ENCODE peak calls at places on chromosomes 4 and X, in five cellular contexts. Y, G, D, I and H are unnamed samples.

GRCh38 chr4:153322791-153323190 is 21.7 kb upstream of the MND1 start:
- DNase-seq in Y (no peak), G (no peak), D (no peak), I (no peak), H (no peak)

GRCh38 chrX:57516491-57516890 is 75.3 kb upstream of the ZXDB start:
- DNase-seq in Y (no peak), G (no peak), D (no peak), I (no peak), H (no peak)

GRCh38 chrX:120251471-120252011 is 929 bp downstream of the ZBTB33 start:
- DNase-seq in Y (no peak), G (peak), D (no peak), I (no peak), H (peak)

GRCh38 chrX:15619053-15619772 is 18.5 kb upstream of the ACE2 start:
- DNase-seq in Y (no peak), G (no peak), D (no peak), I (no peak), H (no peak)

GRCh38 chrX:108736509-108737479 is at the start of gene IRS4:
- DNase-seq in Y (peak), G (peak), D (no peak), I (peak), H (peak)

GRCh38 chrX:100829730-100830129 is 9.5 kb downstream of the CSTF2 start:
- DNase-seq in Y (no peak), G (no peak), D (peak), I (no peak), H (no peak)

GRCh38 chr4:72136429-72136828 is 104.6 kb downstream of the NPFFR2 start:
- DNase-seq in Y (peak), G (no peak), D (no peak), I (no peak), H (no peak)

GRCh38 chrX:107551546-107551945 is 76.8 kb upstream of the PRPS1 start:
- DNase-seq in Y (no peak), G (no peak), D (no peak), I (no peak), H (no peak)

GRCh38 chr4:159267940-159268327 is 165.1 kb downstream of the RAPGEF2 start:
- DNase-seq in Y (no peak), G (no peak), D (no peak), I (no peak), H (no peak)

GRCh38 chrX:1763294-1763693 is 148.4 kb downstream of the ASMT start:
- DNase-seq in Y (no peak), G (no peak), D (no peak), I (no peak), H (no peak)

GRCh38 chrX:68186552-68187262 is 246.6 kb downstream of the OPHN1 start:
- DNase-seq in Y (no peak), G (no peak), D (no peak), I (no peak), H (no peak)

GRCh38 chr4:106584590-106584989 is 216.0 kb upstream of the GIMD1 start:
- DNase-seq in Y (no peak), G (no peak), D (no peak), I (no peak), H (no peak)

GRCh38 chr4:143389543-143390195 is 53.0 kb downstream of the GAB1 start:
- DNase-seq in Y (no peak), G (peak), D (no peak), I (no peak), H (no peak)

GRCh38 chr4:17535906-17536305 is 20.9 kb downstream of the CLRN2 start:
- DNase-seq in Y (no peak), G (peak), D (no peak), I (no peak), H (no peak)

GRCh38 chr4:140308366-140309123 is 64.9 kb upstream of the SCOC start:
- DNase-seq in Y (no peak), G (no peak), D (no peak), I (no peak), H (no peak)

GRCh38 chrX:78314561-78314960 is 12.8 kb downstream of the CYSLTR1 start:
- DNase-seq in Y (no peak), G (no peak), D (no peak), I (no peak), H (no peak)

GRCh38 chrX:54920610-54921426 is at the start of gene TRO:
- DNase-seq in Y (peak), G (no peak), D (no peak), I (peak), H (peak)

GRCh38 chr4:169810325-169811323 is 52.9 kb upstream of the HPF1 start:
- DNase-seq in Y (peak), G (peak), D (peak), I (no peak), H (peak)

GRCh38 chr4:101040776-101041175 is 306.6 kb downstream of the PPP3CA start:
- DNase-seq in Y (no peak), G (no peak), D (no peak), I (no peak), H (no peak)

GRCh38 chrX:39258331-39258730 is 457.1 kb downstream of the MID1IP1 start:
- DNase-seq in Y (no peak), G (no peak), D (no peak), I (no peak), H (no peak)

GRCh38 chr4:22389240-22389871 is 126.5 kb downstream of the ADGRA3 start:
- DNase-seq in Y (peak), G (peak), D (no peak), I (no peak), H (peak)

GRCh38 chrX:69144854-69145253 is 20.4 kb downstream of the PJA1 start:
- DNase-seq in Y (no peak), G (no peak), D (no peak), I (no peak), H (no peak)

GRCh38 chr4:25694466-25694865 is 38.8 kb downstream of the SLC34A2 start:
- DNase-seq in Y (no peak), G (no peak), D (no peak), I (no peak), H (no peak)

GRCh38 chrX:12702509-12703091 is 88.6 kb upstream of the PRPS2 start:
- DNase-seq in Y (peak), G (peak), D (no peak), I (peak), H (peak)

GRCh38 chrX:141175786-141176185 is 1.1 kb downstream of the LDOC1 start:
- DNase-seq in Y (no peak), G (no peak), D (no peak), I (no peak), H (no peak)

GRCh38 chr4:120926358-120927025 is 4.0 kb upstream of the PRDM5 start:
- DNase-seq in Y (no peak), G (no peak), D (no peak), I (no peak), H (no peak)

GRCh38 chr4:120922390-120923200 is at the start of gene PRDM5:
- DNase-seq in Y (peak), G (no peak), D (no peak), I (peak), H (peak)

GRCh38 chr4:120923201-120923522 is 636 bp upstream of the PRDM5 start:
- DNase-seq in Y (no peak), G (no peak), D (no peak), I (no peak), H (no peak)

GRCh38 chr4:120927758-120928409 is 5.4 kb upstream of the PRDM5 start:
- DNase-seq in Y (no peak), G (no peak), D (no peak), I (no peak), H (no peak)

DNA sequence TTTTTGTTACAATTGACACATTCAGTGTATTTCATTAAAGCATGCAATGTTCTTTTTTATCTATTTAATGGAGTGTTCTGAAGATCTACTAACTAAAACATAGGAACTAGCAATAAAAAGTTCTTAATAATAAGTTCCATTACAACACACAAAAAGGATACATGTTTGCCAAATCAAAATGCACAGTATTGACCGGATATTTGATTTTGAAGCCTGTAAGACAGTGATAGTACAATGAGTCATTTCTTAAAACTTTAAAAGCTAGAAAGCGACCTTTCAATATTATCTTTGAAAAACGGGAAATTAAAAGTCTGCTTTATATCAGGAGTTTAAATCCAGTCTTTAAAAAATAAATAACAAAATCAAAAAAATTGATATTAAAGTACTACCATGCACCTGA is 2.4 kb upstream of the PRDM5 start:
- DNase-seq in Y (no peak), G (no peak), D (no peak), I (no peak), H (no peak)
- TF ChIP-seq SUZ12 in Y (no peak), G (no peak), D (no peak), I (no peak), H (no peak)

DNA sequence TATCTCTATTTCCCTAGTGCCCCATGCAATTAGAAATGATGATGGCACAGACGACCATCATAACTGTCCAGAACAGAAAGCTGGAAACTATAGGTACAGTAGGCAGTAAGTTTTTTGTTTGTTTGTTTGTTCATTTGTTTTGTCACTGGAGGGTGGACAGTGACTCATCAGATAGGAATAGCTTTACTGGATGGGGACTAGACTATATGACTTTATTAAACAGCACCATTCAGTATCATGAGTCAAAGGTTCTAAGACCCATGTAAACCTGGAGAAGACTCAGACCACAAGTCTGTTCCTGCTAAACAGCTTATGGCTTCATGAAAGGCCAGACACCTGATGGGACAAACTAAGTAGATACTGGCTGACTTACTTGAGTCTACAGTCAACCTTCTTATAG is 38.4 kb downstream of the PLAC1 start:
- DNase-seq in Y (no peak), G (no peak), D (no peak), I (no peak), H (no peak)
- TF ChIP-seq SUZ12 in Y (no peak), G (no peak), D (no peak), I (no peak), H (no peak)

DNA sequence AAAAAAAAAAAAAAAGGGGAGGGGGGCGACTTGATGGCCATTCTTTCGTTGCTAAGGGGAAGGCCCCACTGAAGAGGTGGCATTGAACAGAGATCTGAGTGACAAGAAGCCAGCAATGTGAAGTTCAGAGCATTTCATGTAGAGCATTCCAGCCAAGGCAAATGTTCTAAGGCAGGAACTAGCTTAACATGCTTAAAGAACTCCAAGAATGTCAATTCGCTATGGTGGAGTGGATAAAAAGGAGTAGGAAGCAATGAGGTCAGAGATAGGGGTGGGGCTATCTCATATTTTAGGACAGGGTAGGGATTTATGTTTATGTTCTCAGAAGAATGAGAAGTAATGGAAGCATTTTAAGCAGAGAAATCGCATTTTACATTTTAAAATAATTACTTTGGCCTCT is 130.9 kb downstream of the TTC29 start:
- DNase-seq in Y (no peak), G (no peak), D (no peak), I (no peak), H (no peak)
- TF ChIP-seq SUZ12 in Y (no peak), G (no peak), D (no peak), I (no peak), H (no peak)

GRCh38 chr4:11228575-11228974 is 200.1 kb downstream of the HS3ST1 start:
- DNase-seq in Y (no peak), G (no peak), D (no peak), I (no peak), H (no peak)
- TF ChIP-seq SUZ12 in Y (no peak), G (no peak), D (no peak), I (no peak), H (no peak)

GRCh38 chrX:19899234-19899788 is 11.9 kb upstream of the SH3KBP1 start:
- DNase-seq in Y (no peak), G (no peak), D (no peak), I (no peak), H (no peak)
- TF ChIP-seq SUZ12 in Y (no peak), G (no peak), D (no peak), I (no peak), H (no peak)

GRCh38 chr4:40621229-40621591 is 8.5 kb downstream of the RBM47 start:
- DNase-seq in Y (no peak), G (no peak), D (peak), I (no peak), H (no peak)

GRCh38 chr4:40619600-40619999 is 10.1 kb downstream of the RBM47 start:
- DNase-seq in Y (no peak), G (no peak), D (no peak), I (no peak), H (no peak)

GRCh38 chr4:40622913-40623312 is 6.8 kb downstream of the RBM47 start:
- DNase-seq in Y (no peak), G (no peak), D (peak), I (no peak), H (no peak)

GRCh38 chr4:40623707-40624106 is 6.0 kb downstream of the RBM47 start:
- DNase-seq in Y (no peak), G (no peak), D (no peak), I (no peak), H (no peak)

GRCh38 chr4:40621592-40622512 is 7.8 kb downstream of the RBM47 start:
- DNase-seq in Y (no peak), G (peak), D (peak), I (no peak), H (no peak)
- TF ChIP-seq SUZ12 in Y (no peak), G (no peak), D (no peak), I (no peak), H (no peak)

GRCh38 chrX:51894697-51895336 is 1.4 kb downstream of the MAGED1 start:
- DNase-seq in Y (no peak), G (no peak), D (no peak), I (peak), H (peak)

GRCh38 chrX:51896626-51897025 is 3.2 kb downstream of the MAGED1 start:
- DNase-seq in Y (no peak), G (no peak), D (no peak), I (no peak), H (no peak)

GRCh38 chrX:51893931-51894696 is 691 bp downstream of the MAGED1 start:
- DNase-seq in Y (no peak), G (no peak), D (no peak), I (peak), H (peak)

GRCh38 chrX:51902651-51903050 is 9.2 kb downstream of the MAGED1 start:
- DNase-seq in Y (no peak), G (no peak), D (no peak), I (no peak), H (no peak)

DNA sequence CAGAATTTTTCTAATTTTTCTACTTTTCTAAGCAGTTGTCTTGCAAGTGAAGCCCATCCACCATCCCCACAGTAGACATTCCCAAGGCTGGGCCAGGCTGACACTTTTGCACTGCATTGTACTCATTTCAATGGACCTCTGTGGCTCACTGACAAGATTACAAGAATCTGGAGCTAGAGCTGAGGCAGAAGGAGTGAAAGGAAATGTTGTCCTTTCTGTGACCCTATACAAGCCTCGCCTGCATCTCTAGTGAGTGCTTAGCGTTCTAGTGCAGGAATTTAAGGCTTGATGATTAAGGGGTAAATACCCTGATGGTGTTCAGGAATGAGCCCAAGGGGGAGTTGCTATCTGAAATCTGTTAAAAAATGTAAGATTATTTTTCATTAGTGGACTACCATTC is 6.3 kb downstream of the MAGED1 start:
- DNase-seq in Y (no peak), G (no peak), D (no peak), I (no peak), H (no peak)
- TF ChIP-seq SUZ12 in Y (no peak), G (no peak), D (no peak), I (no peak), H (no peak)

DNA sequence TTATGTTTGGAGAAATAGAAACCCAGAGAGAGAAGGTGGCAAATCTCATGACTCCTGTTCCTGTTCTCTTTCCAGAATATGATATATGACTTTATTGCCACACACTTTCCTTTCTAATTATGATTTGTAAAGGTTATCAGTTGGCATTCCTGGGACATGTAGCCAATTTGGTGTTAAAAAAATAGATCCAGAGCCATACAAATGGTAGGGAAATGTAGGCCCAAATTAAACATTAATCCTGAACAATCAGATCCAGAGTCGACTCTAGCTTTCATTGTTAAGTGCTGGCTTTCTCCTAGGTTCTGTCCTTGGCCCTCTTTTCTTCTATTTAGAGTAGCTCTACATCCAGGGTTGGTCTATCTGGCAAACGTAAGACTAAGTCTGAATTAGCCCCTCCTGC is 69.8 kb upstream of the LONRF3 start:
- DNase-seq in Y (no peak), G (no peak), D (no peak), I (no peak), H (no peak)
- TF ChIP-seq SUZ12 in Y (no peak), G (no peak), D (no peak), I (no peak), H (no peak)

GRCh38 chr4:10579700-10580099 is 104.9 kb downstream of the CLNK start:
- DNase-seq in Y (peak), G (no peak), D (no peak), I (no peak), H (no peak)
- TF ChIP-seq SUZ12 in Y (no peak), G (no peak), D (no peak), I (no peak), H (no peak)